ENCODE peak calls at places on chromosomes 3 and 15, in seven cellular contexts. U is kidney epithelial cell; V is MG63; T is aorta; Q is CD4-positive, alpha-beta memory T cell; E is IMR-90; M is small intestine. X is an unnamed sample. For H3K27me3 and H3K36me3, the result is how much of the 10 kb centered on the place peaks cover.

GRCh38 chr3:10445561-10445960 is 59.8 kb downstream of the ATP2B2 start:
- DNase-seq in E (peak), M (no peak), V (no peak), T (no peak), U (no peak), Q (no peak), X (peak)

GRCh38 chr3:190038050-190038631 is 82.6 kb downstream of the P3H2 start:
- DNase-seq in U (peak), T (no peak), Q (no peak), V (peak), M (no peak), E (peak), X (no peak)

GRCh38 chr3:102745881-102746280 is 311.1 kb downstream of the ZPLD1 start:
- DNase-seq in U (no peak), T (no peak), V (no peak), E (no peak), Q (no peak), M (peak), X (no peak)

GRCh38 chr3:144114767-144115166 is 143.1 kb downstream of the DIPK2A start:
- DNase-seq in M (no peak), U (no peak), Q (no peak), T (no peak), V (no peak), E (peak), X (no peak)

GRCh38 chr3:108006077-108006675 is 84.7 kb downstream of the CD47 start:
- DNase-seq in M (peak), E (no peak), U (no peak), T (no peak), Q (no peak), V (peak), X (no peak)

GRCh38 chr15:43242616-43243015 is 21.8 kb upstream of the EPB42 start:
- DNase-seq in T (no peak), Q (no peak), M (no peak), U (no peak), V (no peak), E (no peak), X (peak)

GRCh38 chr3:167575000-167575399 is 78.7 kb downstream of the WDR49 start:
- DNase-seq in T (no peak), E (no peak), V (no peak), Q (no peak), U (no peak), M (no peak), X (peak)

GRCh38 chr3:101813817-101814440 is 34.9 kb downstream of the NXPE3 start:
- DNase-seq in E (peak), V (no peak), T (no peak), U (no peak), M (peak), Q (peak), X (no peak)

GRCh38 chr3:179732661-179733348 is 80.0 kb downstream of the USP13 start:
- DNase-seq in V (peak), T (no peak), M (no peak), E (no peak), Q (no peak), U (no peak), X (no peak)

GRCh38 chr3:71581451-71581980 is 2.0 kb downstream of the FOXP1 start:
- DNase-seq in E (no peak), V (peak), M (no peak), Q (no peak), U (no peak), T (peak), X (peak)

GRCh38 chr3:37814547-37814946 is 47.1 kb upstream of the CTDSPL start:
- DNase-seq in U (no peak), Q (no peak), T (no peak), E (peak), V (no peak), M (no peak), X (peak)

GRCh38 chr3:73513260-73513659 is 111.5 kb downstream of the PDZRN3 start:
- DNase-seq in M (peak), Q (no peak), U (peak), V (no peak), T (no peak), E (no peak), X (no peak)

GRCh38 chr3:142273501-142273900 is 48.1 kb upstream of the GK5 start:
- DNase-seq in T (no peak), V (no peak), U (no peak), M (no peak), E (no peak), Q (no peak), X (no peak)

GRCh38 chr3:14281053-14281452 is 102.4 kb downstream of the LSM3 start:
- DNase-seq in U (no peak), M (no peak), V (no peak), Q (no peak), E (no peak), T (no peak), X (no peak)

GRCh38 chr3:147662705-147663104 is 253.5 kb downstream of the ZIC1 start:
- DNase-seq in Q (no peak), M (no peak), E (no peak), T (no peak), U (no peak), V (no peak), X (no peak)

GRCh38 chr3:170864525-170865208 is 5.3 kb downstream of the RPL22L1 start:
- DNase-seq in T (no peak), Q (no peak), E (no peak), U (no peak), V (peak), M (peak), X (no peak)

GRCh38 chr3:167113466-167113865 is 266.6 kb downstream of the ZBBX start:
- DNase-seq in T (no peak), U (no peak), E (no peak), M (no peak), V (no peak), Q (no peak), X (no peak)

GRCh38 chr3:157542711-157543485 is 39.7 kb upstream of the VEPH1 start:
- DNase-seq in V (peak), Q (no peak), M (peak), U (no peak), T (peak), E (peak), X (peak)

GRCh38 chr3:172333042-172333377 is 115.2 kb downstream of the GHSR start:
- DNase-seq in U (no peak), E (no peak), V (no peak), T (no peak), M (no peak), Q (no peak), X (no peak)

GRCh38 chr3:17301271-17301670 is 416.5 kb downstream of the PLCL2 start:
- DNase-seq in E (no peak), M (no peak), Q (no peak), T (no peak), U (no peak), V (no peak), X (no peak)

GRCh38 chr15:73826711-73827243 is 46.6 kb upstream of the TBC1D21 start:
- DNase-seq in E (no peak), Q (no peak), U (no peak), M (no peak), V (no peak), T (no peak), X (no peak)
- H3K27me3 ChIP-seq in E (under half), Q (under half), U (under half), M (under half), V (under half), T (under half), X (under half)

GRCh38 chr3:183564046-183564445 is 8.5 kb upstream of the KLHL6 start:
- DNase-seq in U (no peak), E (no peak), Q (no peak), V (no peak), T (no peak), M (no peak), X (no peak)

GRCh38 chr3:183566882-183567281 is 11.4 kb upstream of the KLHL6 start:
- DNase-seq in U (no peak), Q (no peak), T (no peak), V (no peak), E (no peak), M (no peak), X (no peak)

GRCh38 chr3:183560607-183561006 is 5.1 kb upstream of the KLHL6 start:
- DNase-seq in U (no peak), M (peak), E (no peak), V (no peak), Q (no peak), T (no peak), X (peak)

DNA sequence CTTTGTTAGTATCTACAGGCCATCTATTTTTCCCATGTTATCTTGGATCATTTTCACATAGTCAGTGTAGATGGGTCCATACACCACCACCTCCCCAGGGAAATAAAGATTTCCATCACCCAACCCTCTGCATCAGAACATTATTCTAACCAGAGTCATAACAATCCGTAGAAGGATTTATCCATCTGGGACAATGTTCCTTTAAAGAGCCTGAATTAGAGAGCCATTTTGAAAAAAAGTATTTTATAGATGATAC is 8.1 kb upstream of the KLHL6 start:
- DNase-seq in Q (no peak), U (no peak), T (no peak), M (no peak), V (no peak), E (no peak), X (no peak)
- H3K4me3 ChIP-seq in Q (no peak), U (no peak), T (no peak), M (no peak), V (no peak), E (no peak), X (no peak)

GRCh38 chr3:184166671-184167070 is 8.0 kb upstream of the AP2M1 start:
- DNase-seq in E (no peak), V (no peak), T (no peak), M (no peak), U (no peak), Q (no peak), X (peak)

GRCh38 chr3:184168363-184169120 is 6.1 kb upstream of the AP2M1 start:
- DNase-seq in M (no peak), V (peak), U (no peak), E (peak), Q (no peak), T (no peak), X (no peak)

GRCh38 chr3:184165548-184165947 is 9.1 kb upstream of the AP2M1 start:
- DNase-seq in V (no peak), E (no peak), M (no peak), Q (no peak), U (no peak), T (no peak), X (no peak)

GRCh38 chr3:184169896-184170875 is 4.5 kb upstream of the AP2M1 start:
- DNase-seq in T (no peak), U (no peak), V (no peak), M (no peak), Q (no peak), E (no peak), X (peak)

GRCh38 chr3:184167786-184168185 is 6.9 kb upstream of the AP2M1 start:
- DNase-seq in M (no peak), Q (no peak), U (no peak), T (no peak), E (no peak), V (no peak), X (peak)
- H3K36me3 ChIP-seq in M (under half), Q (under half), U (under half), T (under half), E (half or more), V (half or more), X (under half)

GRCh38 chr15:69930754-69931153 is 167.0 kb downstream of the TLE3 start:
- DNase-seq in V (no peak), T (no peak), Q (no peak), E (no peak), M (no peak), U (no peak), X (no peak)
- H3K27me3 ChIP-seq in V (under half), T (under half), Q (under half), E (under half), M (under half), U (under half), X (under half)

GRCh38 chr3:193910886-193911738 is 224.8 kb upstream of the HES1 start:
- DNase-seq in V (no peak), M (peak), T (no peak), E (no peak), Q (no peak), U (no peak), X (peak)
- H3K4me3 ChIP-seq in V (no peak), M (no peak), T (no peak), E (no peak), Q (no peak), U (no peak), X (no peak)

DNA sequence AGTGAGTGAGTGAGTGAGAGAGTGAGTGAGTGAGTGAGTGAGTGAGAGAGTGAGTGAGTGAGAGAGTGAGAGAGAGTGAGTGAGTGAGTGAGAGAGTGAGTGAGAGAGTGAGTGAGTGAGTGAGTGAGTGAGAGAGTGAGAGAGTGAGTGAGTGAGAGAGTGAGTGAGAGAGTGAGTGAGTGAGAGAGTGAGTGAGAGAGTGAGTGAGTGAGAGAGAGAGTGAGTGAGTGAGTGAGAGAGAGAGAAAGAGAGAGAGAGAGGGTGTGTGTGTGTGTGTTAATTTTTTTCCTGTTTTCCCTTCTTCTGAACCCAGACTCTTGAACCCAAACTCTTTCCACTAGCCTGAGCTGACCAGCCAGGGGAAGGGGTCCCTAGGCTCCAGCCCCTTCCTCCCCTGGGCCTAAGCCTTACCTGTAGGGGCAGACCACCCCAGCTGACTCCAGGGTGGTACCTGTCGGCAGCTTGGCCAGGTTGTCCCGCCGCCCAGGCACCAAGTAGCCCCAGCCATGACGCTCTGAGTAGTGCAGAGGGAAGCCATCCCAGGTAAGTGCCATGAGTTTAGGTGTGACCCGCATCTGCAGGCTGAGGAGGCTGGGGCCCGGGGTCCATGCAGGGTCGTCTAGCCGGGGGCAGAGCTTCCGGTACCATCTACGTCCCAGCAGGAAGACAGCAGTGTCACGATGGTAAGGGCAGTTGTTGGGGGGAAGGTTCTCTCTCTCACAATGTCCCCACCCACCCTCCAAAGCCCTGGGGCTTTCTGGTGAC is 9.4 kb downstream of the POLG start:
- DNase-seq in M (no peak), T (no peak), U (no peak), Q (no peak), E (no peak), V (no peak), X (no peak)
- H3K36me3 ChIP-seq in M (under half), T (under half), U (under half), Q (half or more), E (half or more), V (half or more), X (half or more)

DNA sequence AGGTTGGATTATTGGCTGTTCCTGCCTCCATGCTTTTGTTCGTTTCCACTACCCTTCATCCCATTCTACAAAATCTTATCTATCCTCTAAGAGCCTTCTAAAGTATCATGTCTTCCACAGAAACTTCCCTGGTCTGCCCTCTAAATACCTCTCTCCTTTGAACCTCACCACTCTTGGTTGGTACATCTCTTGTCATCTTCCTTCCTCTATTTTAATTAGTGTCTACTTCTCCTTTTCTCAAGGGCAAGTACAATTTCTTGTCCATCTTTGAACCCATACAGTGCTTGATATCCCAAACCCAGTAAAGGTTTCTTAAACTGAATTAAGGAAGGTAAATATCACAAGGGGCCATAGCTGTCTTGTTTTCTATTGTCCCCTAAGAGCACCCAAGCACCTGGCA is 2.5 kb upstream of the DAPK2 start:
- DNase-seq in U (no peak), M (no peak), E (no peak), T (no peak), V (no peak), Q (no peak), X (no peak)
- H3K27me3 ChIP-seq in U (under half), M (under half), E (under half), T (under half), V (under half), Q (under half), X (under half)

DNA sequence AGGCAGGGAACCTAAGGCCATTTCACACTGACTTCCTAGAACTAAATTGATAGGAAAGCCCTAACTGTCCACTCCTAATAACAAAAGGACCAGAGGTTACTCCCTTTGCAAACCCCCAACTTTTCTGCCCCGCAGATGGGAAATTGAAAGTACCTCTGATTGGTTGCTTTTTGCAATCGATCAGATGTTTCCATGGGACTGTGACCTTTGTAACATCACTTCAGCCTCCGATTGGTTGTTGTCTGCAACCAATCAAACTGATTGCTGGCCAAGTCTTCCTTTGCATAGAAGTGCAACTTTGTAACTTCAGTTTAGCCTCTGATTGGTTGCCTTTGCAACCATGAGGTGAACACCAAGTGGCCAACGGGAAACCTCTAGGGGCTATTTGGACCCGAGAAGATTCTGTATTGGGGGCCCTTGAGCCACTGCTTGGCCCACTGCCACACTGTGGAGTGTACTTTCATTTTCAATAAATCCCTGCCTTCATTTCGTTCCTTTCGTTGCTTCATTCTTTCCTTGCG is 11.3 kb upstream of the KNL1 start:
- DNase-seq in U (no peak), V (peak), Q (peak), E (no peak), T (no peak), M (peak), X (peak)
- H3K4me3 ChIP-seq in U (no peak), V (peak), Q (no peak), E (no peak), T (no peak), M (peak), X (no peak)

X was measured in H7.